ENCODE peak calls at places on chromosomes 7 and 10, in nine cellular contexts. O is nephron progenitor cell, E is H9, X is Calu3, B is A549, Z is AG09319, Q is heart left ventricle, D is HepG2, Y is brain microvascular endothelial cell. G is an unnamed sample.

GRCh38 chr7:151773795-151774194 is 103.1 kb downstream of the PRKAG2 start:
- DNase-seq in X (no peak), O (no peak), E (no peak), Z (no peak), D (no peak), Q (no peak), B (no peak), Y (no peak), G (no peak)

GRCh38 chr10:6716521-6716920 is 136.4 kb upstream of the PRKCQ start:
- DNase-seq in X (no peak), Z (no peak), D (no peak), E (no peak), Y (no peak), O (no peak), Q (no peak), B (no peak), G (no peak)

GRCh38 chr10:50653758-50654157 is 30.0 kb upstream of the SGMS1 start:
- DNase-seq in Z (no peak), Y (no peak), D (no peak), Q (no peak), O (no peak), E (no peak), X (no peak), B (no peak), G (no peak)

GRCh38 chr10:17854044-17854652 is 45.0 kb downstream of the MRC1 start:
- DNase-seq in O (no peak), X (no peak), Y (no peak), B (no peak), Q (no peak), E (no peak), D (no peak), Z (no peak), G (no peak)

GRCh38 chr7:155071916-155072315 is 1.8 kb downstream of the HTR5A start:
- DNase-seq in Z (no peak), B (no peak), D (no peak), O (no peak), X (no peak), Y (no peak), E (no peak), Q (no peak), G (no peak)

GRCh38 chr7:17405786-17406185 is 107.3 kb downstream of the AHR start:
- DNase-seq in Q (no peak), E (no peak), X (peak), B (peak), Y (peak), D (peak), Z (peak), O (no peak), G (peak)

GRCh38 chr10:102418612-102419560 is at the start of gene PSD:
- DNase-seq in X (no peak), O (no peak), Y (no peak), Z (no peak), E (peak), B (no peak), Q (no peak), D (no peak), G (no peak)

GRCh38 chr7:70334883-70335282 is 736.6 kb downstream of the AUTS2 start:
- DNase-seq in Q (no peak), X (no peak), B (no peak), Y (no peak), E (no peak), Z (no peak), O (no peak), D (no peak), G (no peak)

GRCh38 chr10:113561214-113561613 is 8.4 kb downstream of the HABP2 start:
- DNase-seq in O (no peak), E (no peak), X (no peak), Z (no peak), Q (no peak), B (no peak), Y (no peak), D (no peak), G (no peak)

GRCh38 chr10:31526681-31527080 is 207.7 kb downstream of the ZEB1 start:
- DNase-seq in O (no peak), Q (no peak), Y (peak), X (no peak), D (no peak), Z (no peak), B (no peak), E (no peak), G (peak)

GRCh38 chr7:129163875-129164544 is 19.5 kb downstream of the TSPAN33 start:
- DNase-seq in Z (peak), Y (peak), X (no peak), Q (no peak), D (peak), O (no peak), B (peak), E (no peak), G (peak)

GRCh38 chr10:17349717-17350116 is 104.7 kb downstream of the ST8SIA6 start:
- DNase-seq in D (no peak), Z (no peak), Y (no peak), B (no peak), X (peak), Q (no peak), O (no peak), E (no peak), G (no peak)

GRCh38 chr10:104123397-104123796 is 1.4 kb downstream of the SFR1 start:
- DNase-seq in O (no peak), Z (no peak), E (no peak), B (peak), Q (no peak), D (no peak), X (no peak), Y (no peak), G (peak)

GRCh38 chr10:121087129-121087528 is 236.0 kb downstream of the WDR11 start:
- DNase-seq in B (no peak), X (no peak), Y (no peak), Q (no peak), Z (no peak), E (no peak), O (no peak), D (no peak), G (no peak)

GRCh38 chr7:140212100-140212881 is 35.5 kb upstream of the KDM7A start:
- DNase-seq in Y (no peak), Q (no peak), D (no peak), E (no peak), Z (no peak), O (no peak), X (no peak), B (no peak), G (no peak)

GRCh38 chr7:38700111-38700510 is 68.9 kb upstream of the AMPH start:
- DNase-seq in O (no peak), D (no peak), X (no peak), Q (no peak), Y (no peak), Z (no peak), B (no peak), E (no peak), G (no peak)

GRCh38 chr10:58512470-58513188 is at the start of gene BICC1:
- DNase-seq in O (peak), Z (no peak), D (no peak), X (peak), B (peak), Q (peak), Y (peak), E (peak), G (peak)

GRCh38 chr7:37927739-37928444 is 7.5 kb downstream of the EPDR1 start:
- DNase-seq in O (no peak), Y (no peak), B (no peak), X (no peak), E (no peak), D (no peak), Z (no peak), Q (no peak), G (peak)

GRCh38 chr10:61896854-61897661 is 4.4 kb upstream of the ARID5B start:
- DNase-seq in Z (no peak), Y (peak), O (peak), X (peak), D (peak), B (peak), Q (peak), E (peak), G (peak)
- TF ChIP-seq CTCF in Z (peak), Y (peak), O (peak), X (peak), D (peak), B (peak), Q (peak), E (peak), G (peak)

DNA sequence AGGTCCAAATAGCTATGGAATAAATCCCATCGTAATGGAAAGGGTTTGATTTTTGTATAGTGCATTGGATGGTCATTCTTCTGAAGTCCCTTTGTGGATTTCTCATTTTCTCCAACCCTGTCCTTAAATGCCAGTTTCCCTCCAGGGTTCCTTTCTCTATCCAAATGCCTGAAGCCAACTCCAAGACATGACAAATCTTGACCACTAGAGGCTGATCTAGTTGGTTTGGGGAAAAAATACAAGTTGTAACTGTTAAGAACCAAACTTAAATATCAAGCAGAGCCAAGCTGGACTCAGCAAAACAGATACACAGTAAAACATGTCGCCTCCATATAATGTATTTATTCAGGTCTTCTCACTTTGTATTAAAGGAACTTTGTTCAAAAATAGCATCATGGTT is 28.7 kb downstream of the FRMD4A start:
- DNase-seq in D (no peak), O (no peak), Y (peak), Q (no peak), E (no peak), Z (no peak), B (no peak), X (no peak), G (peak)
- TF ChIP-seq CTCF in D (no peak), O (peak), Y (peak), Q (no peak), E (peak), Z (peak), B (no peak), X (no peak), G (peak)

DNA sequence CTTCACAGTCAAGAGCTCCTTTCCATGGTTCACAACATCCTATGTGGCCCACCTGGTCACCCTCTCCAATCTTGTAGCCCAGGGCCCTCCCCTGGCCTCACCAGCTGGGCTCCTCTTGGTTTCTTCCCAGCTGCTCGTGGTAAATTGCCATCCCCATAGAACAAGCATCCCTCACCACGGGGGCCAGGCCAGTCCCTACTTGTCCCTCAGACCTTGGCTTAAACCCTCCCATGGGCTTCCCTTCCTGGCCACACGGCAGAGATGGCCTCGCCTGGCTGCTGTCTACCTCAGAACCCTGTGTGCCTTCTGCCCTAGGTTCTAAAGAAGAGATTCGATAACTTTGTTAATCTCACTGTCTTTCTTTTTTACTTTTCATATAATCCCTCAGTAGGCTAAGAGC is 153.3 kb upstream of the TCERG1L start:
- DNase-seq in E (no peak), D (no peak), Y (no peak), X (no peak), Q (no peak), O (no peak), B (no peak), Z (no peak), G (no peak)
- TF ChIP-seq CTCF in E (no peak), D (no peak), Y (no peak), X (no peak), Q (no peak), O (no peak), B (no peak), Z (no peak), G (no peak)

DNA sequence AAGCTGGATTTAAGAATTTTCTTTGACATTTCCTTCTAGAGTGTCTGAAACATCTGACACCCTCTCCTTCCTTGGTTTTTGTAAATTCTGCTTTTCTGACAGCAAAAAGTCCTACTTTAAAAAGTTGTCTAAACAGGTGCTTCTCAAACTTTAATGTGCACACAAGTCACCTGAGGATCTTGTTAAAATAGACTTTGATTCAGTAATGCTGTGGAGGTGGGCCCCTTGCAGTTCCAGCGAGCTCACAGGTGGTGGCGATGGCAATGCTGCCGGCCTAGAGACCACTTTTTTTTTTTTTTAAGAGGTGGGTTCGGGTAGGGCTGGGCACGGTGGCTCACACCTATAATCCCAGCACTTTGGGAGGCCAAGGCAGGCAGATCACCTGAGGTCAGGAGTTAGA is 77.1 kb downstream of the ABCC2 start:
- DNase-seq in Z (no peak), B (peak), Y (no peak), X (peak), E (peak), D (peak), Q (no peak), O (no peak), G (peak)
- TF ChIP-seq CTCF in Z (peak), B (peak), Y (peak), X (peak), E (peak), D (peak), Q (no peak), O (peak), G (peak)

DNA sequence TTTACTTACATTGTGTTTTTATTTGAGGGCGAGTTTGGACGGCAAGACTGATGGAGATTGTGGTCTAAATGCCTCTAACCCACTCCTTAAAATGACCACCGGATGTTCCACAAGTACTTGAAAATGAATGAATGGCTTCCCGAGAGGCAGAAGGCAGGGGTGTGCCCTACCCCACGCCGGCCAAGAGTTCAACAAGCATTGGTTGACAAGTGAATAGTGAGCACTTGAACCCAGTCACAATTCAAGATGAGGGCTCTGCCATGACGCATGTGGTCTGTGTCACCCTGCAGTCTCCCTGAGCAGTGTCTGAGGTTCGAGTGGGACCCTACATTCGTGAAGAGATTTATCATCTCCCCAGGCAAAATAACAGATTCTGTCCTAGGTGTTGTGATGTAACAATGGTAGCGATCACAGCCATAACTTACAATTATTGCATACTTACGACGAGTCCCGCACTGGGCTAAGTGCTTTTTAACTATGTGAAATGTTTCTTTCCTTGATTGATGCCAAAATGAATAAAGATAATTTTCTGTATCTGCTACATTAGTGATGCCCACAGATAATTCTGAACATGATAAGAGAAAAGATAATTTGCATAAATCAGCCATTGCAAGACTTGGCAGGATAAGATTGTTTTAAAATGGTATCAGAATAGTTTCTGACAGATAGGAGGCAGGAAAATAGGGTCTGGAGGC is 305.4 kb downstream of the WDR37 start:
- DNase-seq in Y (no peak), B (no peak), D (no peak), Q (no peak), E (no peak), Z (no peak), X (no peak), O (no peak), G (no peak)
- TF ChIP-seq CTCF in Y (no peak), B (no peak), D (no peak), Q (no peak), E (no peak), Z (no peak), X (no peak), O (no peak), G (no peak)

DNA sequence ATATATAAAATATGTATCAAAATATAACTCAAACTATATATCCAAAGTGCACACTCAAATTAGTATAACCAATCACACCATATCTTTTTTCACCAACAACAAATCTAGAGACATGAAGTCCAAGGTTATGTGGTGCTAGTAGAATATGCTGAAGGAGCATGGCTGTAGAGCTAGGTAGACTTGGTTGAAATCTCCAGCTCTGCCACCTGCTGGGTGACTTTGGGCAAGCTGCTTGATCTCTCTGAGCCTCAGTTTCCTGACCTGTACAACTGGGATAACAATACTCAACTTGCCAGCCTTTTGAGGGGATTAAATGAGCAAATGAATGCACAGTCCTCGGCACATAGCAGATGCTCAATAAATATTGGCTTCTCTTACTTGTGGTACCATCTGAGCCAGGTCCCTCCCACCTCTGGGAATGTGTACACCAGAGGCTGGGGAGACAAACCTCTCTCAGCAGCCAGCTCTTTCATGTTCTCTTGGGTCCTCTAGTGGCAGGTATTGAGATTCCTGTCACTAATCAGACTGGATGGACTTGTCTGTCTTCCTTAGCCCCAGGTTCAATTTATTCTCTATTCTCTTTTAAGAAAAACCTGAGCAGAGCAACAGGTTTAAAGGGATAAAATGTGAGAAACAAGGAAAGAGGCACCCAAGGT is 94.3 kb upstream of the PDE1C start:
- DNase-seq in E (peak), O (peak), Z (no peak), X (peak), B (peak), Y (peak), Q (peak), D (peak), G (peak)
- TF ChIP-seq CTCF in E (peak), O (peak), Z (peak), X (peak), B (peak), Y (peak), Q (peak), D (peak), G (peak)

DNA sequence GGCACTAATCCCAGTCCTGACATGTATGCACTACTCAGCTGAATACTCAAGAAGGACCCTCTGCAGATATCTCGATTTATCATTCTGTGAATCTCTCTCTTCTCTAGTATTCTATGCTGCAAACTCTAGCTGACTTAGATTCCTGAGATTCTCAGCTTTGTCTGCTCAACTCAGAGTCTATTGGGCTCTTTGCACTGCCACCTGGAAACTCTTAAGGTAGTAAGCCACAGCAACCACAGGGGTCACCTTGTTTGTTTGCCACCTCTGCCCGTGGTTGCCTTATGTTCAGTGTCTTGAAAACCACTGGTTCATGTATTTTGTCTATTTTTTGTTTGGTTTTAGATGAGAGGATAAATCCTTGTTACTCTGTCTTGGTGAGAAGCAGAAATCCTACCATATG is 72.9 kb downstream of the SP8 start:
- DNase-seq in B (no peak), D (no peak), X (no peak), E (peak), Q (no peak), O (no peak), Y (no peak), Z (no peak), G (no peak)
- TF ChIP-seq CTCF in B (no peak), D (no peak), X (no peak), E (peak), Q (no peak), O (no peak), Y (no peak), Z (no peak), G (no peak)

G was measured in choroid plexus epithelial cell.